ENCODE peak calls at places on chromosomes 6 and 20, in six cellular contexts. P, Z, I, H, Q and V are unnamed samples. For H3K9me3, the result is how much of the 10 kb centered on the place peaks cover.

GRCh38 chr6:142925575-142926110 is 19.3 kb downstream of the HIVEP2 start:
- DNase-seq in P (no peak), Z (no peak), I (no peak), H (no peak), Q (no peak), V (no peak)

GRCh38 chr6:68638225-68638900 is 3.3 kb downstream of the ADGRB3 start:
- DNase-seq in P (peak), Z (no peak), I (peak), H (no peak), Q (no peak), V (no peak)

GRCh38 chr6:98039443-98039842 is 756.4 kb upstream of the MMS22L start:
- DNase-seq in P (no peak), Z (no peak), I (no peak), H (no peak), Q (no peak), V (no peak)

GRCh38 chr6:168115748-168116445 is 36.9 kb upstream of the FRMD1 start:
- DNase-seq in P (no peak), Z (no peak), I (no peak), H (no peak), Q (no peak), V (no peak)

GRCh38 chr6:54846857-54847721 is 518 bp downstream of the FAM83B start:
- DNase-seq in P (no peak), Z (no peak), I (no peak), H (no peak), Q (no peak), V (no peak)

GRCh38 chr6:156686429-156686939 is 90.7 kb upstream of the ARID1B start:
- DNase-seq in P (peak), Z (no peak), I (no peak), H (no peak), Q (peak), V (no peak)

GRCh38 chr6:41707565-41708200 is 27.7 kb downstream of the TFEB start:
- DNase-seq in P (peak), Z (no peak), I (no peak), H (no peak), Q (peak), V (peak)

GRCh38 chr20:21693322-21693721 is 12.1 kb upstream of the PAX1 start:
- DNase-seq in P (no peak), Z (no peak), I (no peak), H (no peak), Q (no peak), V (no peak)

GRCh38 chr6:139603554-139603953 is 229.1 kb upstream of the CITED2 start:
- DNase-seq in P (no peak), Z (no peak), I (no peak), H (no peak), Q (no peak), V (no peak)

GRCh38 chr6:36120539-36120938 is 9.8 kb upstream of the MAPK13 start:
- DNase-seq in P (no peak), Z (no peak), I (no peak), H (peak), Q (peak), V (peak)

GRCh38 chr20:10610266-10610665 is 63.5 kb downstream of the JAG1 start:
- DNase-seq in P (peak), Z (no peak), I (no peak), H (no peak), Q (no peak), V (no peak)

GRCh38 chr6:47168176-47168575 is 126.0 kb upstream of the ADGRF1 start:
- DNase-seq in P (no peak), Z (no peak), I (peak), H (no peak), Q (no peak), V (no peak)

GRCh38 chr20:33362898-33363297 is 38.4 kb downstream of the CDK5RAP1 start:
- DNase-seq in P (no peak), Z (no peak), I (no peak), H (no peak), Q (no peak), V (no peak)

GRCh38 chr6:34543421-34543820 is 12.7 kb downstream of the SPDEF start:
- DNase-seq in P (no peak), Z (no peak), I (no peak), H (no peak), Q (no peak), V (no peak)

GRCh38 chr20:16100767-16101166 is 472.5 kb downstream of the KIF16B start:
- DNase-seq in P (no peak), Z (no peak), I (no peak), H (no peak), Q (no peak), V (no peak)

GRCh38 chr6:163530406-163530805 is 115.9 kb downstream of the QKI start:
- DNase-seq in P (no peak), Z (no peak), I (no peak), H (no peak), Q (no peak), V (no peak)

GRCh38 chr6:77825204-77825603 is 172.4 kb downstream of the MEI4 start:
- DNase-seq in P (no peak), Z (no peak), I (no peak), H (no peak), Q (no peak), V (no peak)

GRCh38 chr6:3619201-3619600 is 132.3 kb downstream of the PXDC1 start:
- DNase-seq in P (no peak), Z (no peak), I (no peak), H (no peak), Q (no peak), V (no peak)

GRCh38 chr20:44714102-44714700 is 968 bp upstream of the CCN5 start:
- DNase-seq in P (no peak), Z (no peak), I (no peak), H (no peak), Q (peak), V (no peak)

GRCh38 chr20:13221673-13222318 is 722 bp downstream of the ISM1 start:
- DNase-seq in P (peak), Z (peak), I (no peak), H (peak), Q (peak), V (peak)

GRCh38 chr6:100456178-100456880 is 8.4 kb downstream of the SIM1 start:
- DNase-seq in P (no peak), Z (no peak), I (no peak), H (no peak), Q (no peak), V (no peak)

GRCh38 chr6:70110128-70111022 is 192.5 kb downstream of the COL9A1 start:
- DNase-seq in P (no peak), Z (no peak), I (no peak), H (no peak), Q (no peak), V (no peak)

GRCh38 chr20:16381444-16381843 is 191.8 kb downstream of the KIF16B start:
- DNase-seq in P (no peak), Z (no peak), I (no peak), H (no peak), Q (no peak), V (no peak)

GRCh38 chr6:8557019-8557748 is 121.8 kb upstream of the SLC35B3 start:
- DNase-seq in P (no peak), Z (no peak), I (no peak), H (no peak), Q (no peak), V (no peak)

GRCh38 chr20:17427646-17428045 is 103.5 kb downstream of the BFSP1 start:
- DNase-seq in P (no peak), Z (no peak), I (no peak), H (no peak), Q (no peak), V (no peak)

GRCh38 chr20:39849664-39850063 is 839.4 kb downstream of the MAFB start:
- DNase-seq in P (peak), Z (peak), I (peak), H (no peak), Q (peak), V (no peak)

GRCh38 chr6:61622601-61623000 is 663.4 kb downstream of the KHDRBS2 start:
- DNase-seq in P (no peak), Z (no peak), I (no peak), H (no peak), Q (no peak), V (no peak)
- H3K9me3 ChIP-seq in P (under half), Z (under half), I (under half), H (under half), Q (under half), V (under half)

GRCh38 chr6:29886686-29887085 is 55.6 kb upstream of the HLA-A start:
- DNase-seq in P (no peak), Z (no peak), I (no peak), H (no peak), Q (no peak), V (no peak)
- H3K9me3 ChIP-seq in P (under half), Z (under half), I (under half), H (under half), Q (under half), V (under half)

GRCh38 chr6:169908403-169908933 is 157.0 kb downstream of the ERMARD start:
- DNase-seq in P (no peak), Z (no peak), I (no peak), H (no peak), Q (no peak), V (no peak)
- H3K9me3 ChIP-seq in P (under half), Z (under half), I (under half), H (under half), Q (under half), V (under half)

DNA sequence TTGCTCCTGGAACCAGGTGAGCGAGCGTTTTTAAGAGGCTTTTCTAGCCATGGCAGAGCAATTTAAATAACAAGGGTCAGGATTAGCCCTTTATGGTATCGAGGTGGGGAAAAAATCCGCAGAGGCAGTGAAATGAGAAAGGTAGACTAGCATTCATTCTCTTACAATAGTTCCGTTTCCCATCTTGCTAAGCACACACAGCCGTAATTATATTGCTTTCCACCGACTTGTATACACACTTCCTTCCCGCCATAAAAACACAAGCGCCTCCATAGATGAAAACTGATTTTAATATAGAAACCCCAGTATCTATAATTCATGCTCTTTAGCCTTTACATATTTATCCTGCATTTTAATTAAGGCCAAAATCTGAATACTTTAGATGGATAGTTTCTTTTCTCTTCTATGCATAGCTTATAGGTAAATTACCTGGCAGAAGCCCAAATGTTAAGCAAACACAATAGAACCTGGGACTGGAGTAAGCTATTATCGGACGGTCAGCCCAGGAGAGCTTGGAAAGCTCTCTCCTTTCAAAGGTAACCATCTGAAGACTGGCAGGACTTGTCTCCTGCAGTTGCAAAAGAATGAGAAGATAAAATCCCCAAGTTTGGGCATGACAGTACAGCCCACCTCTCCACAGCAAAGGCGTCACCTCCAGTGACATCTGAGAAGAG is 90.9 kb upstream of the MC3R start:
- DNase-seq in P (no peak), Z (no peak), I (no peak), H (no peak), Q (no peak), V (no peak)
- H3K9me3 ChIP-seq in P (under half), Z (under half), I (under half), H (under half), Q (under half), V (under half)

DNA sequence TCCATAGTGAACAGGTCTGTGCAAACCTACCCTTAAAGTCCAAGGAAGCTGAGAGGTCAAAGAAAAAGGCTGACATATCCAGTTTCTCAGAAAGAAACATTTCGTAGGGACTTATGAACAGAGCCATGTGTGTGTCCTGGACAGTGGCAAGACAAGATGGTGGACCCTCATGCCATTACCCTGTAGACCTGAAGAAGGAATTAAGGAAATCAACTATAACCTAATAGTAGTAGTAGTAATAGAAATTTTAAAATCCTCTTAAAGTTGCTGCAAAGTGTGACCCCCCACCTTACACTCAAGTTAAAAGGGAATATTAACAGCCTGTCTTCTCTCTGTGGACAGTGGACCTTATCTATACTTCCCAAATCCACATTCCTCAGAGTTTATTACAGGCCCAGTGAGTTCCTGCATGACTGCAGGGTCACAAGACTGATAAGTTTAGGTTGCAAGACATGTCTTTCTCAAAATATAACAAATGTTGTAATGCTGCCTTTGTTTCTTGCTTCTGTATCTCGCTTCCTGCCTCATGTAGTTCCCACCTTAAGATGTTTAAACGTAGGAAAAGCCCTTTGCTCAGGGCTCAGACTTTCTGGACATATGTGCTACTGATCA is 10.6 kb downstream of the IL22RA2 start:
- DNase-seq in P (no peak), Z (no peak), I (no peak), H (no peak), Q (no peak), V (no peak)
- H3K9me3 ChIP-seq in P (under half), Z (under half), I (under half), H (under half), Q (under half), V (under half)

DNA sequence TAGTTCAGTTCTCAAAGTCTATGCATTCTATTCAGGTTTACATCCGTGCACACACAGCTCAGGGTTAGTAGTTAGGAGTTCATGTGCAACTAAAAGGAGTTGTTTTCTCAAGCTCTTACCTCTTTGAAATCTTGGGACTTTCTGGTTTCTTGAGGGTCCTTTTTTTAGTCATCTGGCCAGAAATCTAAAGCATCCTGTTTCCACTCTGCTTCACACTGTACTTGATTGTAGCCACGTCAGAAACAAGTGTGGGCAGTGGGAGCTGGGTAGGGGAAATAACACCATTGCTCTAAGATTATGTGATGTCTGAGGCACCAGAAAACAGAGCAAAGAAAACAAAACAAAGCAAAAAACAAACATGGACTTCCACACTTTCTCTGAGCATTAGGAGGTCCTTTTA is 58.3 kb downstream of the HDGFL1 start:
- DNase-seq in P (no peak), Z (no peak), I (no peak), H (no peak), Q (no peak), V (no peak)
- H3K9me3 ChIP-seq in P (under half), Z (under half), I (under half), H (under half), Q (under half), V (under half)

DNA sequence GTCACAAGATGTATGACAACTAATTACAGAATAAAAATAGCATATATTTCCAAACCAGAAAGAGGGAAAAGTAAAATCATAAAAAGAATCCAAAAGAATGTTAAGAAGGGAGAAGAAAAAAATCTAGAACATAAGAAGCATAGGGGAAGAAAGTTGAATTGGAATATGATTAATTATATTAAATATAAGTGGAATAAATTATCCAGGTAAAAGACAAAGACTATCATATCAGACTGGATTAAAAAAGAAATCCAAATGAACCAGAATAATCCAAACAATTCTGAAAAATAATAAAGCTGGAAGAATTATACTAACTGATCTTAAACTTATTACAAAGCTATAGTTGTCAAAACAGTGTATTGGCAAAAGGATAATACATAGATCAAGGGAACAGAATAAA is 23.6 kb downstream of the CSNK2A1 start:
- DNase-seq in P (no peak), Z (no peak), I (no peak), H (no peak), Q (no peak), V (no peak)
- H3K9me3 ChIP-seq in P (under half), Z (under half), I (under half), H (under half), Q (under half), V (under half)